ENCODE peak calls at places on chromosome 5, in four cellular contexts. One of them, this sample, is unnamed.

GRCh38 chr5:100706796-100707195 is 171.6 kb downstream of the FAM174A start:
- DNase-seq in breast epithelium: no peak
- DNase-seq in uterus: no peak
- DNase-seq in tibial artery: no peak
- DNase-seq in this sample: no peak

GRCh38 chr5:59711316-59711715 is 182.2 kb downstream of the PDE4D start:
- DNase-seq in breast epithelium: no peak
- DNase-seq in uterus: no peak
- DNase-seq in tibial artery: no peak
- DNase-seq in this sample: no peak

GRCh38 chr5:10030219-10030831 is 219.4 kb downstream of the ATPSCKMT start:
- DNase-seq in breast epithelium: no peak
- DNase-seq in uterus: no peak
- DNase-seq in tibial artery: no peak
- DNase-seq in this sample: no peak

GRCh38 chr5:143601917-143602333 is 198.4 kb upstream of the NR3C1 start:
- DNase-seq in breast epithelium: no peak
- DNase-seq in uterus: no peak
- DNase-seq in tibial artery: no peak
- DNase-seq in this sample: no peak

GRCh38 chr5:97266576-97266975 is 83.5 kb upstream of the RIOK2 start:
- DNase-seq in breast epithelium: no peak
- DNase-seq in uterus: no peak
- DNase-seq in tibial artery: peak
- DNase-seq in this sample: no peak

GRCh38 chr5:142945845-142946244 is 175.7 kb downstream of the ARHGAP26 start:
- DNase-seq in breast epithelium: no peak
- DNase-seq in uterus: no peak
- DNase-seq in tibial artery: no peak
- DNase-seq in this sample: no peak

GRCh38 chr5:146751781-146752401 is 126.7 kb downstream of the PPP2R2B start:
- DNase-seq in breast epithelium: no peak
- DNase-seq in uterus: no peak
- DNase-seq in tibial artery: no peak
- DNase-seq in this sample: no peak

GRCh38 chr5:94791787-94792186 is 173.3 kb downstream of the SLF1 start:
- DNase-seq in breast epithelium: no peak
- DNase-seq in uterus: no peak
- DNase-seq in tibial artery: no peak
- DNase-seq in this sample: no peak

GRCh38 chr5:180682560-180682959 is 33.2 kb upstream of the FLT4 start:
- DNase-seq in breast epithelium: no peak
- DNase-seq in uterus: no peak
- DNase-seq in tibial artery: no peak
- DNase-seq in this sample: no peak

GRCh38 chr5:159319822-159320221 is 10.5 kb downstream of the IL12B start:
- DNase-seq in breast epithelium: no peak
- DNase-seq in uterus: no peak
- DNase-seq in tibial artery: no peak
- DNase-seq in this sample: no peak

GRCh38 chr5:142597546-142598337 is 88.1 kb downstream of the FGF1 start:
- DNase-seq in breast epithelium: no peak
- DNase-seq in uterus: no peak
- DNase-seq in tibial artery: no peak
- DNase-seq in this sample: peak

GRCh38 chr5:162817381-162817780 is 620.0 kb upstream of the CCNG1 start:
- DNase-seq in breast epithelium: no peak
- DNase-seq in uterus: no peak
- DNase-seq in tibial artery: no peak
- DNase-seq in this sample: no peak

GRCh38 chr5:61184708-61185107 is 22.4 kb upstream of the SMIM15 start:
- DNase-seq in breast epithelium: no peak
- DNase-seq in uterus: no peak
- DNase-seq in tibial artery: no peak
- DNase-seq in this sample: no peak

GRCh38 chr5:178426326-178427130 is 163.7 kb downstream of the COL23A1 start:
- DNase-seq in breast epithelium: no peak
- DNase-seq in uterus: no peak
- DNase-seq in tibial artery: no peak
- DNase-seq in this sample: no peak

GRCh38 chr5:3780907-3781306 is 185.3 kb downstream of the IRX1 start:
- DNase-seq in breast epithelium: no peak
- DNase-seq in uterus: no peak
- DNase-seq in tibial artery: no peak
- DNase-seq in this sample: no peak

GRCh38 chr5:18171684-18172083 is 537.4 kb downstream of the TAF11L14 start:
- DNase-seq in breast epithelium: no peak
- DNase-seq in uterus: no peak
- DNase-seq in tibial artery: no peak
- DNase-seq in this sample: no peak

GRCh38 chr5:150485770-150486401 is 22.0 kb upstream of the NDST1 start:
- DNase-seq in breast epithelium: no peak
- DNase-seq in uterus: peak
- DNase-seq in tibial artery: peak
- DNase-seq in this sample: no peak

GRCh38 chr5:169178754-169179153 is 122.2 kb downstream of the SLIT3 start:
- DNase-seq in breast epithelium: no peak
- DNase-seq in uterus: no peak
- DNase-seq in tibial artery: no peak
- DNase-seq in this sample: no peak

GRCh38 chr5:172805018-172805683 is 28.9 kb upstream of the ERGIC1 start:
- DNase-seq in breast epithelium: no peak
- DNase-seq in uterus: no peak
- DNase-seq in tibial artery: no peak
- DNase-seq in this sample: no peak

GRCh38 chr5:92559743-92560142 is 1021.3 kb downstream of the NR2F1-AS1 start:
- DNase-seq in breast epithelium: no peak
- DNase-seq in uterus: no peak
- DNase-seq in tibial artery: no peak
- DNase-seq in this sample: no peak

GRCh38 chr5:132238169-132238744 is 10.6 kb upstream of the P4HA2 start:
- DNase-seq in breast epithelium: peak
- DNase-seq in uterus: peak
- DNase-seq in tibial artery: peak
- DNase-seq in this sample: no peak

GRCh38 chr5:129771058-129771838 is 23.4 kb downstream of the MINAR2 start:
- DNase-seq in breast epithelium: no peak
- DNase-seq in uterus: no peak
- DNase-seq in tibial artery: peak
- DNase-seq in this sample: no peak

GRCh38 chr5:151183451-151184245 is 26.1 kb upstream of the ANXA6 start:
- DNase-seq in breast epithelium: no peak
- DNase-seq in uterus: no peak
- DNase-seq in tibial artery: no peak
- DNase-seq in this sample: no peak

GRCh38 chr5:152688561-152689274 is 283.6 kb upstream of the NMUR2 start:
- DNase-seq in breast epithelium: peak
- DNase-seq in uterus: peak
- DNase-seq in tibial artery: no peak
- DNase-seq in this sample: peak

GRCh38 chr5:149544199-149544472 is 7.1 kb downstream of the CSNK1A1 start:
- DNase-seq in breast epithelium: no peak
- DNase-seq in uterus: no peak
- DNase-seq in tibial artery: no peak
- DNase-seq in this sample: no peak

GRCh38 chr5:138784590-138784989 is 31.4 kb downstream of the CTNNA1 start:
- DNase-seq in breast epithelium: no peak
- DNase-seq in uterus: no peak
- DNase-seq in tibial artery: no peak
- DNase-seq in this sample: no peak

GRCh38 chr5:41115281-41115680 is 44.1 kb upstream of the MROH2B start:
- DNase-seq in breast epithelium: no peak
- DNase-seq in uterus: no peak
- DNase-seq in tibial artery: no peak
- DNase-seq in this sample: no peak

GRCh38 chr5:132074772-132075718 is 1.5 kb downstream of the CSF2 start:
- DNase-seq in breast epithelium: no peak
- DNase-seq in uterus: no peak
- DNase-seq in tibial artery: no peak
- DNase-seq in this sample: no peak

GRCh38 chr5:132829742-132830435 is 558 bp downstream of the SHROOM1 start:
- DNase-seq in breast epithelium: peak
- DNase-seq in uterus: peak
- DNase-seq in tibial artery: peak
- DNase-seq in this sample: no peak

GRCh38 chr5:135242021-135242480 is 157.0 kb downstream of the MACROH2A1 start:
- DNase-seq in breast epithelium: peak
- DNase-seq in uterus: peak
- DNase-seq in tibial artery: no peak
- DNase-seq in this sample: no peak

GRCh38 chr5:89992201-89992600 is 417.4 kb downstream of the CETN3 start:
- DNase-seq in breast epithelium: no peak
- DNase-seq in uterus: no peak
- DNase-seq in tibial artery: no peak
- DNase-seq in this sample: no peak

GRCh38 chr5:73861313-73861978 is 235.4 kb downstream of the ARHGEF28 start:
- DNase-seq in breast epithelium: no peak
- DNase-seq in uterus: no peak
- DNase-seq in tibial artery: no peak
- DNase-seq in this sample: no peak

GRCh38 chr5:131854134-131854533 is 57.3 kb upstream of the FNIP1 start:
- DNase-seq in breast epithelium: no peak
- DNase-seq in uterus: no peak
- DNase-seq in tibial artery: no peak
- DNase-seq in this sample: no peak

GRCh38 chr5:102296229-102296817 is at the start of gene SLCO4C1:
- DNase-seq in breast epithelium: peak
- DNase-seq in uterus: no peak
- DNase-seq in tibial artery: peak
- DNase-seq in this sample: no peak

GRCh38 chr5:54524082-54524481 is 6.5 kb downstream of the SNX18 start:
- DNase-seq in breast epithelium: no peak
- DNase-seq in uterus: no peak
- DNase-seq in tibial artery: no peak
- DNase-seq in this sample: no peak

GRCh38 chr5:146027746-146028145 is 77.6 kb downstream of the PLAC8L1 start:
- DNase-seq in breast epithelium: no peak
- DNase-seq in uterus: no peak
- DNase-seq in tibial artery: no peak
- DNase-seq in this sample: no peak

GRCh38 chr5:122668552-122668951 is 106.3 kb upstream of the SNX2 start:
- DNase-seq in breast epithelium: no peak
- DNase-seq in uterus: no peak
- DNase-seq in tibial artery: no peak
- DNase-seq in this sample: no peak

GRCh38 chr5:122673343-122673742 is 101.5 kb upstream of the SNX2 start:
- DNase-seq in breast epithelium: no peak
- DNase-seq in uterus: no peak
- DNase-seq in tibial artery: peak
- DNase-seq in this sample: no peak

GRCh38 chr5:122674412-122674811 is 100.5 kb upstream of the SNX2 start:
- DNase-seq in breast epithelium: no peak
- DNase-seq in uterus: no peak
- DNase-seq in tibial artery: no peak
- DNase-seq in this sample: no peak
- H3K27ac ChIP-seq in breast epithelium: no peak
- H3K27ac ChIP-seq in uterus: no peak
- H3K27ac ChIP-seq in tibial artery: no peak
- H3K27ac ChIP-seq in this sample: no peak

GRCh38 chr5:56876325-56876724 is 33.1 kb upstream of the SETD9 start:
- DNase-seq in breast epithelium: no peak
- DNase-seq in uterus: no peak
- DNase-seq in tibial artery: no peak
- DNase-seq in this sample: no peak
- H3K27ac ChIP-seq in breast epithelium: no peak
- H3K27ac ChIP-seq in uterus: no peak
- H3K27ac ChIP-seq in tibial artery: no peak
- H3K27ac ChIP-seq in this sample: no peak

GRCh38 chr5:34708777-34709176 is 52.6 kb downstream of the RAI14 start:
- DNase-seq in breast epithelium: no peak
- DNase-seq in uterus: no peak
- DNase-seq in tibial artery: no peak
- DNase-seq in this sample: no peak

GRCh38 chr5:34706084-34706483 is 50.0 kb downstream of the RAI14 start:
- DNase-seq in breast epithelium: no peak
- DNase-seq in uterus: no peak
- DNase-seq in tibial artery: no peak
- DNase-seq in this sample: no peak

GRCh38 chr5:34712565-34712964 is 56.4 kb downstream of the RAI14 start:
- DNase-seq in breast epithelium: no peak
- DNase-seq in uterus: no peak
- DNase-seq in tibial artery: no peak
- DNase-seq in this sample: no peak

GRCh38 chr5:34707451-34708107 is 51.5 kb downstream of the RAI14 start:
- DNase-seq in breast epithelium: no peak
- DNase-seq in uterus: no peak
- DNase-seq in tibial artery: no peak
- DNase-seq in this sample: no peak

DNA sequence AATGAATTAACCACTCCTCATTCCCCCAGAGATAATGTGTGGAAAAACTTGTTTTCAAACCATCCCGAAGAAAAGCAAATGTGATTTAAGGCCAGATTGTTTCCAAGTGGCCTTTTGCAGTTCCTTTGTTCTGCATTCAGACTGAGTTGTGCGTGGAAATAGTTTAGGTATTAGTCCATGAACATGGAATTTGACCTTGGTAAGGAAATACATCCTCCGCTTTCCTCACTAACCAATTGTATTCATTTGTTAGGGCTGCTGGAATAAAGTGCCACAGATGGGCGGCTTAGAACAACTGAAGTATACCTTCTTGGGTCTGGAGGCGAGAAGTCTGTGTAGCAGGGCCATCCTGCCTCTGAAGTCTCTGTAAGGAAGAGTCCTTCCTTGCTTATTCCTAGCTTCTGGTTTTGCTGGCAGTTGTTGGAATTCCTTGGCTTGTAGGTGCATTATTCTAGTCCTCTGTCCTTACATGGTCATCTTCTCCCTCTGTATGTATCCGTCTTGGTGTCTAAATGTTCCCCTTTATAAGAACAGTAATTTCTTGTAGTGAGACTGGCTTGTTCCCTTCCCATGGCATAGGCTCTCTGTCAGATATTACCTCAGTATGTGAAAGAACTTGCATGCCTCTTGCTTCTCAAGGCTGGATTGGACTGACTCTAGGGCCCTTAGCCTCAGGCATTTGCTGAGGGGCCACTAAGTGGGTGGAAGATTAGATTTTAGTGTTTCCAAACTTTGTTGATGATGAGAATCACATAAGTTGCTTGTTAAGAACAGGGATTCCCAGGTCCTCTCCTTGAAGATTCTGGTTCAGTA is 53.9 kb downstream of the RAI14 start:
- DNase-seq in breast epithelium: no peak
- DNase-seq in uterus: no peak
- DNase-seq in tibial artery: no peak
- DNase-seq in this sample: no peak
- H3K27ac ChIP-seq in breast epithelium: no peak
- H3K27ac ChIP-seq in uterus: peak
- H3K27ac ChIP-seq in tibial artery: peak
- H3K27ac ChIP-seq in this sample: no peak

DNA sequence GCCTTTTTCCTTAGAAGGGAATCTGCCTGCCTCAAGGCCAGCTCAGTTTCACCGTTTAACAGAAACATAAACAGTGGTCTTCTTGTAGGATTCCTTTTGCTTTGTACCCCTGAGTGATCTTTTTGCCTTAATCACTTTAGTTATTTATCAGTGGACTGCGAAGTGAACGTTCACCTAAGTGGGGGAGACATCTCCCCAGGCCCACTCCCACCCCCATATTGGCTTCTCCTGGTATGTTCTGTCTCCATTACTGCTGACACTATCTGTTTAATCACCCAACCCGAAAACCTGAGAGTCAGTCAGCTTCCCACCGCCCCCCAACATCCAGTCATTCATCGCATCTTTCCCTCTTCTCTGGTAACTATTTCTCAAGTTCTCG is 1.4 kb downstream of the SKP2 start:
- DNase-seq in breast epithelium: no peak
- DNase-seq in uterus: no peak
- DNase-seq in tibial artery: no peak
- DNase-seq in this sample: no peak
- H3K27ac ChIP-seq in breast epithelium: no peak
- H3K27ac ChIP-seq in uterus: no peak
- H3K27ac ChIP-seq in tibial artery: no peak
- H3K27ac ChIP-seq in this sample: no peak

This sample was measured in caudate nucleus.